ENCODE peak calls at places on chromosomes 1 and 21, in five cellular contexts. R is upper lobe of left lung, C is esophagus muscularis mucosa, E is K562, V is stomach. Q is an unnamed sample.

GRCh38 chr1:112937070-112937469 is 18.9 kb downstream of the SLC16A1 start:
- DNase-seq in C (no peak), E (no peak), R (no peak), V (no peak), Q (no peak)

GRCh38 chr1:21666572-21667320 is 2.4 kb downstream of the RAP1GAP start:
- DNase-seq in E (no peak), V (peak), C (no peak), R (no peak), Q (no peak)

GRCh38 chr21:38912355-38912619 is 106.6 kb downstream of the ETS2 start:
- DNase-seq in R (no peak), C (no peak), V (no peak), E (no peak), Q (no peak)

GRCh38 chr21:42574234-42575027 is 60.8 kb downstream of the SLC37A1 start:
- DNase-seq in V (peak), R (peak), C (no peak), E (peak), Q (peak)

GRCh38 chr1:183287191-183287675 is 101.2 kb downstream of the LAMC2 start:
- DNase-seq in R (no peak), V (no peak), C (no peak), E (no peak), Q (peak)

GRCh38 chr1:8241417-8242014 is 76.4 kb upstream of the SLC45A1 start:
- DNase-seq in E (no peak), R (no peak), V (peak), C (no peak), Q (no peak)

GRCh38 chr1:77030401-77031100 is 163.3 kb downstream of the ST6GALNAC5 start:
- DNase-seq in C (no peak), E (no peak), V (no peak), R (no peak), Q (no peak)

GRCh38 chr1:78441921-78442320 is 48.9 kb upstream of the PTGFR start:
- DNase-seq in C (no peak), E (no peak), R (no peak), V (no peak), Q (no peak)

GRCh38 chr1:21912038-21912758 is 24.9 kb downstream of the HSPG2 start:
- DNase-seq in C (no peak), R (no peak), E (no peak), V (no peak), Q (no peak)

GRCh38 chr1:180489976-180490375 is 12.4 kb downstream of the ACBD6 start:
- DNase-seq in R (no peak), V (no peak), C (no peak), E (no peak), Q (no peak)

GRCh38 chr1:53582211-53583020 is 123.2 kb downstream of the DMRTB1 start:
- DNase-seq in C (no peak), E (peak), R (no peak), V (no peak), Q (no peak)

GRCh38 chr1:229153955-229154548 is 116.9 kb upstream of the RAB4A start:
- DNase-seq in C (no peak), E (no peak), R (no peak), V (no peak), Q (no peak)

GRCh38 chr1:234111458-234112142 is 207.1 kb downstream of the SLC35F3 start:
- DNase-seq in R (no peak), E (peak), C (no peak), V (no peak), Q (no peak)

GRCh38 chr1:48898894-48899293 is 122.2 kb upstream of the BEND5 start:
- DNase-seq in E (no peak), V (no peak), R (peak), C (no peak), Q (no peak)

GRCh38 chr1:1569341-1569740 is 5.3 kb downstream of the SSU72 start:
- DNase-seq in C (no peak), R (no peak), E (no peak), V (no peak), Q (no peak)

GRCh38 chr1:1578371-1578940 is 3.8 kb upstream of the SSU72 start:
- DNase-seq in C (no peak), E (no peak), R (peak), V (no peak), Q (no peak)

GRCh38 chr1:1577367-1578011 is 2.8 kb upstream of the SSU72 start:
- DNase-seq in R (no peak), C (no peak), V (no peak), E (no peak), Q (no peak)

GRCh38 chr1:1573843-1574720 is 581 bp downstream of the SSU72 start:
- DNase-seq in V (no peak), C (no peak), E (peak), R (no peak), Q (peak)

GRCh38 chr1:1574721-1575537 is at the start of gene SSU72:
- DNase-seq in R (peak), C (peak), V (peak), E (peak), Q (peak)
- TF ChIP-seq EP300 in R (no peak), C (no peak), V (peak), E (peak), Q (no peak)

GRCh38 chr1:31715873-31716220 is 12.0 kb upstream of the COL16A1 start:
- DNase-seq in R (no peak), E (no peak), V (no peak), C (no peak), Q (no peak)
- H3K4me3 ChIP-seq in R (peak), E (peak), V (peak), C (peak), Q (peak)

DNA sequence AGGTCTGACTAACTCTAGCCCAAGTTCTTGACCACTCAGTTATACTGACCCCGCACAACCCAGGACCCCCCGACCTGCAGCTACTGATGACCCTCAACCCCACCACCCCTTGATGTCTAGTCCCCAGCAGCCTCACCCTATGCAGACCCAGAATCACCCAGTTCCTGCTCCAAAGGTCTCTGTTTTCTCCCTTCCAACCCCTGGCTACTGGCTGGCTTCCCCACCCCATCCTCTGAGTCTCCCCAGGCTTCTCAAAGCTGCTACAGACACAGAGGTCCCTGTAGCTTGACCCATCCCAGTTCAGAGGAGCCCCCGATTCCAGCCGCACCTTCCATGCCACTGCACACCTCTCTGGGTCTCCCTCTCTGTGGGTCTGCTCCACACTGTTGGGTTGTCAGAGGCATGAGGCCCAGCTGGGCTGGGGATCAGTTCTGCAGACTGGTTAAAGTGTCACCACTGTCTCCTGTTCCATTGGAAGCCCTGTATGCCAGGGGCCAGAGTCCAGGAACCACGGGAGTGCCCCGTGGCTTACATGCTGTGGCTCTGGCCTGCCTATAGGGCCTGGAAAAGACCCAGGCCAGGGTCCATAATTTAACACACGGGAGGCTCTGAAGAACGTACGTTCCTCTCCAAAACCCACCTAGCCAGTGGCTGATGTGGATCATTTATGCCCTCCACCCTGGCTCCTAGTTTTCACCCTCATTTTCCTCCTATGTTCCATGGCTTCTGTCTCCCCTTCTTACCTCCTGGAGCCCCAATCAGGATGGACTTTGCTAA is 497 bp downstream of the PKLR start:
- DNase-seq in C (no peak), R (no peak), V (no peak), E (peak), Q (no peak)
- TF ChIP-seq EP300 in C (no peak), R (no peak), V (no peak), E (no peak), Q (no peak)

GRCh38 chr1:6355621-6356020 is 37.9 kb downstream of the ACOT7 start:
- DNase-seq in C (no peak), V (no peak), R (no peak), E (no peak), Q (no peak)

GRCh38 chr1:6353605-6353947 is 40.0 kb downstream of the ACOT7 start:
- DNase-seq in C (no peak), V (no peak), E (no peak), R (no peak), Q (no peak)

GRCh38 chr1:6354659-6355317 is 38.8 kb downstream of the ACOT7 start:
- DNase-seq in C (no peak), V (no peak), E (no peak), R (no peak), Q (no peak)

GRCh38 chr1:6352138-6352563 is 41.4 kb downstream of the ACOT7 start:
- DNase-seq in C (no peak), R (no peak), E (peak), V (no peak), Q (no peak)

DNA sequence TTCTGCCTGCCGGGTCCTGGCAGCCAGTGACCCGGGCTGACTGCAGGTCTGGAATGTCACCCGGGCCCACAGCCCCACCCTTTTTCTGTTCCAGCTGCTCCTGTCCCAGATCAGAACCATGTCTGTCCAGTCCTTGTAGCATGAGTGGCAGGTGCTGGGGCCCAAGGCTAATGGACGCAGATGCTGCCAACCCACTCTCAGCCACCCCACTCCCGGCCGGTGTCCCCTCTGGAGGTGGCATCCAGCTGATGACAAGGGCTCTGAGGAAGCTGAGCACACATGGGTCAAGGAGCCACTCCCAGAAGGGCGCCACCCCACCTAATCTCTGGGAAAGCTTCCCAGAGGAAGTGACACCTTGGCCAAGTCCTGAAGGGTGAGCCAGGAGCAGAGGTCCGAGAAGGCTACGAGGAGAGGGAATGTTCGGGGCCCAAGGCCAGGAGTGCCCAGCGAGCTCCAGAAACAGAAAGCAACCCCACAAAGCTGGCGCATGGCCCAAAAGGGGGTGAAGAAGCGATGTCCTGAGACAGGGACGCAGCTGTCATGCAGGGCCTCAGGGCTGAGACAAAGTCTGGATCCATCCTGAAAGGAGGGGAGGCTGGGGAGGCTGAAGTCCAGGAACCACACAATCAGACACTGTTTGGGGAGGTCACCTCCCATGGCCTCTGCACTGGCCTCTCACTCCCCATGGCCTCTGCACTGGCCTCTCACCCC is 39.5 kb downstream of the ACOT7 start:
- DNase-seq in C (no peak), R (no peak), V (peak), E (peak), Q (no peak)
- H3K4me3 ChIP-seq in C (no peak), R (no peak), V (no peak), E (no peak), Q (no peak)

Q was measured in ovary.